ENCODE peak calls at places on chromosomes 1 and 21, in nine cellular contexts. X is H4; I is dorsolateral prefrontal cortex; J is EL; D is activated CD8-positive, alpha-beta memory T cell treated with anti-CD3 and anti-CD28 coated beads for 4 hours; N is breast epithelium; Y is iris pigment epithelial cell; K is ELF-1; G is kidney. C is an unnamed sample.

GRCh38 chr1:183029591-183030000 is 6.4 kb downstream of the LAMC1 start:
- DNase-seq in X (no peak), I (no peak), J (peak), D (no peak), N (no peak), Y (peak), K (no peak), G (no peak), C (peak)

GRCh38 chr1:6603424-6603850 is 768 bp upstream of the KLHL21 start:
- DNase-seq in X (no peak), I (no peak), J (peak), D (no peak), N (no peak), Y (peak), K (peak), G (peak), C (peak)

GRCh38 chr1:183993132-183993531 is 44.4 kb downstream of the COLGALT2 start:
- DNase-seq in X (no peak), I (no peak), J (no peak), D (no peak), N (no peak), Y (no peak), K (no peak), G (no peak), C (no peak)

GRCh38 chr21:31088196-31088751 is 50.0 kb upstream of the KRTAP19-8 start:
- DNase-seq in X (no peak), I (no peak), J (no peak), D (no peak), N (no peak), Y (no peak), K (peak), G (no peak), C (no peak)

GRCh38 chr1:224082146-224082545 is 31.8 kb upstream of the FBXO28 start:
- DNase-seq in X (no peak), I (no peak), J (peak), D (no peak), N (no peak), Y (peak), K (no peak), G (no peak), C (no peak)

GRCh38 chr1:32780628-32781267 is 36.4 kb downstream of the YARS1 start:
- DNase-seq in X (no peak), I (no peak), J (no peak), D (no peak), N (no peak), Y (peak), K (no peak), G (no peak), C (no peak)

GRCh38 chr1:40394456-40395172 is 21.1 kb downstream of the SMAP2 start:
- DNase-seq in X (no peak), I (no peak), J (peak), D (no peak), N (no peak), Y (peak), K (no peak), G (no peak), C (peak)

GRCh38 chr1:55203064-55203463 is 12.1 kb downstream of the USP24 start:
- DNase-seq in X (no peak), I (no peak), J (no peak), D (no peak), N (no peak), Y (no peak), K (no peak), G (no peak), C (no peak)

GRCh38 chr1:96927125-96927524 is 205.5 kb downstream of the PTBP2 start:
- DNase-seq in X (no peak), I (no peak), J (peak), D (no peak), N (no peak), Y (peak), K (peak), G (no peak), C (no peak)

GRCh38 chr21:35010450-35010849 is 38.7 kb downstream of the RUNX1 start:
- DNase-seq in X (no peak), I (no peak), J (no peak), D (no peak), N (no peak), Y (no peak), K (no peak), G (no peak), C (no peak)

GRCh38 chr1:70091811-70092210 is 113.6 kb downstream of the LRRC40 start:
- DNase-seq in X (no peak), I (no peak), J (no peak), D (no peak), N (no peak), Y (no peak), K (no peak), G (no peak), C (peak)

GRCh38 chr1:216710598-216711333 is 12.5 kb downstream of the ESRRG start:
- DNase-seq in X (no peak), I (no peak), J (no peak), D (no peak), N (no peak), Y (no peak), K (peak), G (no peak), C (no peak)

GRCh38 chr21:41601573-41602371 is 93.8 kb upstream of the TMPRSS2 start:
- DNase-seq in X (no peak), I (no peak), J (peak), D (no peak), N (peak), Y (peak), K (no peak), G (peak), C (peak)

GRCh38 chr1:78673120-78673519 is 23.5 kb downstream of the IFI44 start:
- DNase-seq in X (no peak), I (no peak), J (no peak), D (no peak), N (no peak), Y (no peak), K (peak), G (no peak), C (no peak)

GRCh38 chr21:35399706-35400105 is 350.6 kb upstream of the RUNX1 start:
- DNase-seq in X (no peak), I (no peak), J (no peak), D (no peak), N (no peak), Y (no peak), K (no peak), G (no peak), C (no peak)

GRCh38 chr1:89994231-89994804 is 592 bp upstream of the ZNF326 start:
- DNase-seq in X (no peak), I (no peak), J (no peak), D (no peak), N (no peak), Y (no peak), K (no peak), G (peak), C (no peak)

GRCh38 chr1:199794105-199794863 is 233.2 kb upstream of the NR5A2 start:
- DNase-seq in X (no peak), I (no peak), J (no peak), D (no peak), N (no peak), Y (peak), K (no peak), G (no peak), C (peak)

GRCh38 chr1:2310332-2311183 is 80.8 kb downstream of the MORN1 start:
- DNase-seq in X (no peak), I (no peak), J (no peak), D (no peak), N (no peak), Y (no peak), K (no peak), G (no peak), C (no peak)

GRCh38 chr1:184289825-184290550 is 96.8 kb upstream of the C1orf21 start:
- DNase-seq in X (peak), I (no peak), J (no peak), D (no peak), N (no peak), Y (peak), K (no peak), G (no peak), C (no peak)

GRCh38 chr1:85911742-85912141 is 203.5 kb upstream of the ZNHIT6 start:
- DNase-seq in X (no peak), I (no peak), J (peak), D (no peak), N (no peak), Y (peak), K (no peak), G (no peak), C (no peak)

GRCh38 chr1:58477390-58477789 is 69.1 kb downstream of the OMA1 start:
- DNase-seq in X (peak), I (no peak), J (peak), D (no peak), N (no peak), Y (no peak), K (peak), G (no peak), C (no peak)

GRCh38 chr21:35195232-35195631 is 146.1 kb upstream of the RUNX1 start:
- DNase-seq in X (no peak), I (no peak), J (peak), D (no peak), N (no peak), Y (peak), K (no peak), G (no peak), C (no peak)

GRCh38 chr1:236982380-236982779 is 21.9 kb downstream of the MT1HL1 start:
- DNase-seq in X (no peak), I (no peak), J (no peak), D (no peak), N (no peak), Y (no peak), K (no peak), G (no peak), C (no peak)

GRCh38 chr1:19737413-19737812 is 62.3 kb downstream of the TMCO4 start:
- DNase-seq in X (no peak), I (no peak), J (peak), D (no peak), N (no peak), Y (peak), K (peak), G (no peak), C (peak)

GRCh38 chr1:21508580-21509350 is 458 bp upstream of the ALPL start:
- DNase-seq in X (no peak), I (peak), J (peak), D (no peak), N (no peak), Y (peak), K (peak), G (peak), C (peak)

GRCh38 chr1:28516518-28516956 is 10.7 kb downstream of the RCC1 start:
- DNase-seq in X (no peak), I (no peak), J (peak), D (no peak), N (no peak), Y (peak), K (no peak), G (no peak), C (no peak)

GRCh38 chr1:210302501-210302900 is 26.2 kb upstream of the HHAT start:
- DNase-seq in X (no peak), I (no peak), J (no peak), D (no peak), N (no peak), Y (no peak), K (no peak), G (no peak), C (no peak)

GRCh38 chr1:236301958-236302335 is 20.2 kb upstream of the ERO1B start:
- DNase-seq in X (no peak), I (no peak), J (no peak), D (no peak), N (no peak), Y (no peak), K (no peak), G (no peak), C (no peak)

GRCh38 chr1:160410412-160411005 is 10.1 kb downstream of the VANGL2 start:
- DNase-seq in X (no peak), I (no peak), J (no peak), D (no peak), N (no peak), Y (peak), K (peak), G (no peak), C (no peak)

GRCh38 chr1:154578058-154578418 is 10.5 kb downstream of the CHRNB2 start:
- DNase-seq in X (no peak), I (no peak), J (no peak), D (no peak), N (no peak), Y (no peak), K (no peak), G (no peak), C (no peak)

GRCh38 chr1:153389978-153390879 is 644 bp downstream of the S100A8 start:
- DNase-seq in X (no peak), I (no peak), J (no peak), D (no peak), N (no peak), Y (no peak), K (no peak), G (no peak), C (no peak)

GRCh38 chr1:8420318-8420717 is 102.4 kb downstream of the SLC45A1 start:
- DNase-seq in X (no peak), I (no peak), J (no peak), D (no peak), N (no peak), Y (no peak), K (no peak), G (no peak), C (no peak)

GRCh38 chr1:44594871-44595735 is 79.2 kb downstream of the TMEM53 start:
- DNase-seq in X (peak), I (peak), J (peak), D (peak), N (peak), Y (peak), K (peak), G (peak), C (peak)

GRCh38 chr1:246450485-246451251 is 56.4 kb downstream of the SMYD3 start:
- DNase-seq in X (peak), I (no peak), J (peak), D (no peak), N (no peak), Y (peak), K (no peak), G (no peak), C (peak)

GRCh38 chr1:230594374-230594773 is 47.9 kb upstream of the COG2 start:
- DNase-seq in X (no peak), I (no peak), J (no peak), D (no peak), N (no peak), Y (no peak), K (no peak), G (no peak), C (no peak)

GRCh38 chr1:67429528-67430357 is 459 bp downstream of the SERBP1 start:
- DNase-seq in X (no peak), I (no peak), J (peak), D (peak), N (peak), Y (peak), K (peak), G (peak), C (peak)

GRCh38 chr1:178500091-178500770 is 3.5 kb upstream of the CLEC20A start:
- DNase-seq in X (peak), I (no peak), J (no peak), D (no peak), N (no peak), Y (no peak), K (peak), G (no peak), C (peak)

C was measured in adipocyte.